ENCODE peak calls at places on chromosomes 6 and 20, in four cellular contexts. Y is HEK293T, I is GM12878, D is K562. R is an unnamed sample.

GRCh38 chr6:134029495-134030455 is 22.6 kb downstream of the SLC2A12 start:
- DNase-seq in D (peak), I (no peak), Y (no peak), R (no peak)

GRCh38 chr6:119612176-119612870 is 262.8 kb upstream of the MAN1A1 start:
- DNase-seq in D (no peak), Y (no peak), I (no peak), R (peak)

GRCh38 chr6:40874495-40874894 is 164.5 kb downstream of the UNC5CL start:
- DNase-seq in D (no peak), I (no peak), Y (peak), R (no peak)

GRCh38 chr6:4805553-4806307 is 29.5 kb downstream of the CDYL start:
- DNase-seq in I (no peak), D (no peak), Y (peak), R (peak)

GRCh38 chr20:8633366-8633765 is 435.5 kb upstream of the PLCB4 start:
- DNase-seq in D (no peak), I (no peak), Y (no peak), R (no peak)

GRCh38 chr20:19009071-19009688 is 195.6 kb downstream of the SCP2D1 start:
- DNase-seq in D (no peak), Y (no peak), I (no peak), R (no peak)

GRCh38 chr6:83707829-83708545 is 914 bp downstream of the SNAP91 start:
- DNase-seq in I (no peak), Y (peak), D (no peak), R (no peak)

GRCh38 chr6:156778615-156779205 is 1.5 kb downstream of the ARID1B start:
- DNase-seq in Y (peak), I (no peak), D (no peak), R (peak)

GRCh38 chr6:119575721-119576120 is 226.2 kb upstream of the MAN1A1 start:
- DNase-seq in Y (no peak), D (no peak), I (no peak), R (no peak)

GRCh38 chr20:25444556-25444955 is 37.1 kb downstream of the GINS1 start:
- DNase-seq in D (no peak), I (no peak), Y (no peak), R (no peak)

GRCh38 chr20:32589256-32589655 is 4.1 kb upstream of the NOL4L start:
- DNase-seq in I (no peak), D (no peak), Y (no peak), R (no peak)

GRCh38 chr6:4891171-4891570 is 112.7 kb downstream of the RPP40 start:
- DNase-seq in D (no peak), Y (no peak), I (no peak), R (no peak)

DNA sequence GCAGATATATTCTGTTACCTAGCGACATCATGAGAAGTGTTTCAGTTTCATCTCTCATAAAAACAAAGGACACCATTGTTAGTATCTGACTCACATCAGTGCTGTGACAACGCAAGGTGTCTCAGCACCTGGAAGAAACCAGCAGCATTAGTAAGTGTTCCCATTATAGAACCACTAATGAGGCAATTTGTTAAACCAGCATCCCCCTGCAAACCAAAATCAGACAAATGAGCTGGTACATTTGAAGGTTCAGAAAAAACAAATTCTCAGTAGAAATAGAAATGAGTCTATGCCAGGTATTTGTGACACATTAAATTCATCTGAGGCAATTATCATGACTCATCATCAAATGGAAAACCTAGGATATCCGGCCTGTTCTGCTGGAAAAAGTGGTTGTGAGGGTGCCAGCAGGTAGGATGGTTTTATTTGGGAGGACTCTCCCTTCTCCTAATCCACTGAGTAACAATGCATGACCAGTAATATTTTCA is 151.7 kb downstream of the TMEM200A start:
- DNase-seq in Y (no peak), D (no peak), I (peak), R (no peak)
- TF ChIP-seq TARDBP in Y (no peak), D (no peak), I (no peak), R (no peak)

DNA sequence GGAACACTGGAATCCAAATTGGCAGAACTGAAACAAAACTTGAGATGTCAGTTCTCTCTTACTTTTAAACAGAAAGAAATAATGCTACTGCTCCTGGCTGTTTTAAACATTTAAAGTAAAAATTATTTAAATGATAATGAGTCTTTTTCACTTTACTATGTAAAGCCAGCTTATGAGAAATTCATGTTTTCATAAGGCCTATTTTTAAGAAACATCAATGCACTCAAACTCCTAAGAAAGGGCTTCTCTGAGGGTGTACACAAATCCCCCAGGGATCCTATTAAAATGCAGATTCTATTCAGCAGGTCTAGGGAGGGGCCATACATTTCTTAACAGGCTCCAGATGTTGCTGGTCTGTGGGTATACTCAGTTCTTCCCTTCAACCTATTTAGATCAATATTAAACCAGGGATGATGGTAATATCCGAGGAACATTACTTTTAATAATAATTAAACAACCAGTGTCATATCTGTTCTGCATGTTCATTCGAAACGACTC is 2.3 kb downstream of the FERMT1 start:
- DNase-seq in I (no peak), Y (no peak), D (no peak), R (no peak)
- TF ChIP-seq TARDBP in I (no peak), Y (no peak), D (no peak), R (no peak)

GRCh38 chr6:26295691-26296555 is 69.1 kb upstream of the BTN3A2 start:
- DNase-seq in D (peak), Y (no peak), I (no peak), R (peak)
- TF ChIP-seq TARDBP in D (peak), Y (no peak), I (no peak), R (no peak)

DNA sequence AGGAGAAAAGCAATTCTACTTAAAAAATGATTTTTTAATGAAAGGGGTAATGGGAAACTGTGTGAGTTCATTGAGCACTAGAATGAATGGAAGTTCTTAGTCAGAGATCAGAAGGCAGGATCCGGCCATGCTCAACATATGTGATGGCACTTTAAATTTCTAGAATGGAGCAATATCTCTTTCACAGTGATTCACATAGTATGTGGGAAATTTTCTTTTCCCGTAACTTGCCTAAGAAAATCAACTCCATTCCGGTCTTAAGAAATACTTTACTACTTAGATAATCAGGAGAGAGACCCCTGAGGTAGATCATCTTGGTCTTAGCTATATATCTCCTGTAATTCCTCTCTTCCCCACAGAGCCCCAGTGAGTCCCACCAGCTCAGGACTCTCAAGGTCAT is 131.8 kb downstream of the SCML4 start:
- DNase-seq in Y (no peak), I (no peak), D (no peak), R (no peak)
- TF ChIP-seq TARDBP in Y (no peak), I (no peak), D (no peak), R (no peak)

GRCh38 chr6:27814665-27815424 is 97.4 kb downstream of the OR2B2 start:
- DNase-seq in I (peak), Y (no peak), D (no peak), R (peak)
- TF ChIP-seq TARDBP in I (no peak), Y (no peak), D (no peak), R (peak)

R was measured in HepG2.